ENCODE peak calls at places on chromosomes 3 and 15, in four cellular contexts. R is A549; G is OCI-LY7; F is CD4-positive, alpha-beta T cell. M is an unnamed sample.

GRCh38 chr3:124559650-124560405 is 170.4 kb upstream of the UMPS start:
- DNase-seq in R (peak), G (peak), F (peak), M (peak)

GRCh38 chr15:88166330-88166993 is 90.1 kb downstream of the NTRK3 start:
- DNase-seq in R (no peak), G (peak), F (no peak), M (peak)

GRCh38 chr15:60134609-60135008 is 130.5 kb downstream of the FOXB1 start:
- DNase-seq in R (peak), G (no peak), F (no peak), M (peak)

GRCh38 chr3:130576571-130577266 is 59.7 kb downstream of the COL6A6 start:
- DNase-seq in R (no peak), G (no peak), F (no peak), M (no peak)

GRCh38 chr15:97962263-97962662 is 1.8 kb downstream of the ARRDC4 start:
- DNase-seq in R (no peak), G (no peak), F (no peak), M (no peak)

GRCh38 chr3:12458901-12459300 is 25.4 kb upstream of the TSEN2 start:
- DNase-seq in R (no peak), G (no peak), F (no peak), M (no peak)

GRCh38 chr3:108110965-108111364 is 20.1 kb upstream of the CD47 start:
- DNase-seq in R (no peak), G (no peak), F (no peak), M (no peak)

GRCh38 chr3:61606196-61606595 is 44.8 kb downstream of the PTPRG start:
- DNase-seq in R (no peak), G (no peak), F (no peak), M (no peak)

GRCh38 chr3:117193390-117193789 is 483.8 kb downstream of the TUSC7 start:
- DNase-seq in R (no peak), G (no peak), F (no peak), M (no peak)

GRCh38 chr3:149954812-149955211 is 15.9 kb downstream of the PFN2 start:
- DNase-seq in R (no peak), G (no peak), F (no peak), M (no peak)

GRCh38 chr15:34109775-34110663 is 8.1 kb downstream of the PGBD4 start:
- DNase-seq in R (peak), G (peak), F (no peak), M (peak)

GRCh38 chr3:175255698-175256097 is 396.6 kb downstream of the NAALADL2 start:
- DNase-seq in R (no peak), G (no peak), F (no peak), M (no peak)

GRCh38 chr15:67108122-67108871 is 42.9 kb downstream of the SMAD3 start:
- DNase-seq in R (no peak), G (no peak), F (no peak), M (no peak)

GRCh38 chr3:67688231-67688630 is 33.8 kb upstream of the SUCLG2 start:
- DNase-seq in R (no peak), G (no peak), F (no peak), M (no peak)

GRCh38 chr3:72255191-72255590 is 470.2 kb upstream of the PROK2 start:
- DNase-seq in R (no peak), G (no peak), F (no peak), M (no peak)

GRCh38 chr15:23073890-23074631 is 34.7 kb upstream of the TUBGCP5 start:
- DNase-seq in R (no peak), G (no peak), F (no peak), M (peak)

GRCh38 chr15:71282086-71282485 is 166.8 kb downstream of the THSD4 start:
- DNase-seq in R (no peak), G (no peak), F (no peak), M (no peak)

GRCh38 chr15:89171136-89172072 is 50.0 kb downstream of the RLBP1 start:
- DNase-seq in R (peak), G (peak), F (peak), M (peak)

GRCh38 chr3:51371943-51372557 is 13.0 kb upstream of the MANF start:
- DNase-seq in R (no peak), G (peak), F (peak), M (peak)

GRCh38 chr3:55604414-55604813 is 117.3 kb upstream of the WNT5A start:
- DNase-seq in R (no peak), G (peak), F (no peak), M (no peak)

DNA sequence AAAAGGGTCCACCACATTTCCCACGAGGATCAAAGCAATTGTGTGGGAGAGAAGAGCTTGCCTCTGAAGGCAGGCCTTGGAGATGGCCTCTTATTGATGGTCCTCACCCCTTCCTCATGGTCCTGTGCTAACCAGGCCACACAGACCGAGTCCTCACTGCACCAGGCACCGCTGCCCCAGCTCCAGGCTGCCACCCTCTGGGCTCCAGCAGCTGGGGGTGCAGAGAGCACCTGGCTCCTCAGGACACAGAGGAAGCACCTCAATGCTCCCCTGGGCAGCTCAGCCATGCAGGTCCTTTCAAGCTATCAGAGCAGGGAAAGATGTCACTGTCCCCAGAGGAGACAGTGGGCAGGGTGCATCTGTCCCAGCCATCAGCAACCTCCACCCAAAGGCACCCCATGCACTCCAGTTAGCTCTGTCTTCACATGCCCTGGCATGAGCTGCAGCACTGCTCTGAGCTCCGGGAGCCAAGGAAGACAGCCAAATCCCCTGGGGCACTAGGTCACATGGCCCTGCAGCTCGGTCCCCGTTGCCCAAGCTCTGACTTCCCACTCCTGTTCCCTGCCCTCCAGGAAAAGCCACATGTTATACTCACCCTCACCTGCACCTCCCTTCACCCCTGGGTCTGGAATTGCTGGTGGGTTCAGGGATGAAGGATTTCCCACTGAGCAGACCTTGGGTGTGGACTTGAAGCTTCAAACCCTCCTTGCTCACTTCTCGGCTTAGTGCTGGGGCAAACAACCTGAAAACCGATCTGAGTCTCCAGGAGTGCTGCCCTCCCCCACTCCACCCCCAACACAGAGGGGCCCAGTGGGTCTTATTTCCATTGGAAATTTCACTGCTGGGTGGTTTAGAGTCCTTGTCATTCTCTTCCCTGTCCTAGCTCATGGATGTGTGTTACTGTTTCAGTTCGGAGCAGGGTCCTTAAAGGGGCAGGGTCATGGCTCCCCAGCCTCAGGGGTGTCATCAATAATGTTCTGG is 32.6 kb downstream of the ALS2CL start:
- DNase-seq in R (no peak), G (peak), F (no peak), M (no peak)
- TF ChIP-seq CTCF in R (no peak), G (peak), F (no peak), M (no peak)

DNA sequence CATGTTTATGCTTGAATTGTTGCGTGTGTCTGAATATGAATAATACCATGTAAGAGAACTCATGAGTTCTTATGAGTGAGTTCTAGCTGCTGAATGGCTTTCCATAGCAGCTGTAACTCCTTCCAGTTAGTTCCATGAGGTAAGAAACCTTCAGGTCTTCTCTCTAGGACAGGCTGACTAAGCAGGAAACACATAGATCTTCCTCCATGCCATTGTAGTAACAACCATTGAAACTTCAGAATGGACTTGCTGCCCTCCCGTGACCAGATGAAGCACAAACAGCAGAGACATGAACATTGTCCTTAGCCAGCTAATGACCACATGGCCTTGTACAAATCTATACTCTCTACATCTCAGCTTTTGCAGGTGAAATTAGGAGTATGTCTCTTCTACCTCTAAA is 200.0 kb downstream of the ZNF385D start:
- DNase-seq in R (no peak), G (no peak), F (no peak), M (peak)
- TF ChIP-seq CTCF in R (no peak), G (no peak), F (no peak), M (no peak)

GRCh38 chr3:24242012-24242698 is 252.5 kb downstream of the THRB start:
- DNase-seq in R (no peak), G (no peak), F (no peak), M (no peak)
- TF ChIP-seq CTCF in R (no peak), G (no peak), F (no peak), M (no peak)

GRCh38 chr3:194075802-194076460 is 60.0 kb upstream of the HES1 start:
- DNase-seq in R (peak), G (no peak), F (no peak), M (peak)

GRCh38 chr3:194075088-194075615 is 60.8 kb upstream of the HES1 start:
- DNase-seq in R (no peak), G (no peak), F (no peak), M (no peak)

GRCh38 chr3:194078046-194078445 is 57.9 kb upstream of the HES1 start:
- DNase-seq in R (no peak), G (no peak), F (no peak), M (no peak)

GRCh38 chr3:194077602-194078001 is 58.3 kb upstream of the HES1 start:
- DNase-seq in R (no peak), G (no peak), F (no peak), M (no peak)

DNA sequence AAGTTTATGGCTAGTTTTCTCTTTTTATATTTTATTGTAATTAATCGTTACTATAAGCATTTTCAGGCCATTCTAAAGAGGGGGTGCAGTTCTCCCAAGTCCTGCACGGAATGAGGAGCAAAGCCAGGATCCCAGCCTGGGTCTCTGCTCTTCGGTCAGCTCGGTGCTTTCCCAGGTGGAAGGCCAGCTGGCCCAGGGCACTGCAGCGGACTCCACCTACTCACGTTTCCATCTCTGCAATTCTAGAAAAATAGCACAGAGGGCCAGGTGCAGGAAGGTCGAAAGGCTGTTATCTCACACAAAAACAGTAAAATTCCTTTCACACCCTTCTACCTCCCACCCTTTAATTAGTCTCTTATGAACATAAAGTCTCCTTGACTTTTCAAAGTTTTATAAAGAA is 59.5 kb upstream of the HES1 start:
- DNase-seq in R (no peak), G (no peak), F (no peak), M (no peak)
- TF ChIP-seq CTCF in R (no peak), G (no peak), F (no peak), M (no peak)

DNA sequence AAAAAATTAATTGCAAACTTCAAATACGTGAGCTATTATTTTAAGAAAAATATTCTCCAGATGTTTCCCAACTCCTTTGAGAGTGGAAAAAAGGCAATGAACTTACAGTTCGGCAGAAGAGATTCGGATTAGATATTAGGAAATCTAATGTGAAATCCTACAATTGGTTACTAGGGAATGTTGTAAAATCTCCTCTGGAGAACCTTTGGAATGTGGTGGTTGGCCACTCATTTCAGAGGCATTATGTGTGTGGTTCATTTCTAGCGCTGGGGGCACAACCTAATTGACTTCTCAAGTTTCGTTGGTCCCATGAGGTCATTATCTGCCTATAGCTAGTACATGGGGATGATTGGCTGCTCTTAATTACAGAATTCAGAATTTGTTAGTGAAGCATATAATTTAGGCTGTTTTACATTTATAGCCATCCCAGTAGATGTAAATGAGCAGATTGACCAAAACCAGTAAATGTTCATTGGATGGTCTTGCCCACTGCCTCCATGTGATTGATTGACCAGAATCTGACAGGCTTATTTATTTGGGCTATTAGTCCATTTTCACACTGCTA is 34.6 kb upstream of the CMSS1 start:
- DNase-seq in R (no peak), G (no peak), F (no peak), M (no peak)
- TF ChIP-seq CTCF in R (no peak), G (no peak), F (no peak), M (no peak)

DNA sequence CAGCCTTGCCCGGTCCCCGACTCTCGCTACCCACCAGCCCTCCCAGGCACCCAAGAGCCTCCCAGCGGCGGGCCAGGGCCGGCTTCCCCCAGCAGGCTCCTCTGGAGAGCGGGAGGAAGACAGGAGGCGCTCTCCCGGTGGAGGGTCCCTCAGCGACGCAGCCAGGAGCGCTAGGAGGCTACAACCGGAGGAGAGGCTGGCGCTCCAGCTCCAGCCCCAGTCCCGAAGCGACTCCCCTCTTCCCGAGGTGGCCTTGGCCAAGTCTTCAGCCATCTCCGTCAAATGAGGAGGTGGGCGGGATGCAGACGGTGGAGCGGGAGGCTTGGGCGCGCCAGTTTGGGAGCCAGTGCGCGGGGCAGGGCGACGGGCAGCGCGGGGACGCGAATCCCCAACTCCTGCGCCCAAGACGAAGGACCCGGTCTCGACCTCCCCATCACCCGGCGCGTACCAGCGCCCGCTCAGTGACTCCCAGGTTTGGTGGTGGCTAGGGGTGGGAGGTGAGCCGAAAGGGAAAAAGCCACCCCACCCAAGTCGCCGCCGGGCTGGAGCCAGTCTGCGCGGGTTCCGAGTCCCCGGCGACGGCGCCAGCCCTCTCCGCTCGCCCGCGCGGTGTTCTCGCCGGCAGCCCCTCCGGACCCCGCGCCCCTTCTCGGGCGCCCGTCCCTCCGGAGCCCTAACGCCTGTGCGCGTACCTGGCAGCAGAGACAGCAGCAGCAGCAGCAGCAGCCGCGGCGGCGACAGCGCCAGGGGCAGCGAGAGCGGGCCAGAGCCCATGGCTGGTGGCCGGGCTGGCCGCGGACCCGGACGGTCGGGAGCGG is 566 bp downstream of the CHRNA3 start:
- DNase-seq in R (peak), G (no peak), F (no peak), M (no peak)
- TF ChIP-seq CTCF in R (peak), G (no peak), F (no peak), M (no peak)